ENCODE peak calls at places on chromosomes 13 and 19, in five cellular contexts. M is iPS-NIHi11; I is stimulated activated CD8-positive, alpha-beta memory T cell treated with anti-CD3 and anti-CD28 coated beads, Interleukin-12 subunit alpha, Interleukin-12 subunit beta, amount 100 ng/mL, for 4 hours; R is neural crest cell; X is activated CD4-positive, CD25-positive, alpha-beta regulatory T cell treated with anti-CD3 and anti-CD28 coated beads, Interleukin-2, amount 50 U/mL, for 16 hours. O is an unnamed sample.

GRCh38 chr19:16371540-16371986 is 46.9 kb downstream of the KLF2 start:
- DNase-seq in M (no peak), I (peak), R (no peak), X (peak), O (peak)

GRCh38 chr19:12788025-12788681 is 3.1 kb upstream of the JUNB start:
- DNase-seq in M (no peak), I (no peak), R (no peak), X (no peak), O (no peak)

GRCh38 chr19:43675269-43675879 is 5.4 kb upstream of the PLAUR start:
- DNase-seq in M (no peak), I (no peak), R (no peak), X (no peak), O (no peak)

GRCh38 chr19:46482645-46483044 is 11.3 kb upstream of the PNMA8A start:
- DNase-seq in M (no peak), I (no peak), R (no peak), X (no peak), O (no peak)

GRCh38 chr19:36082916-36083315 is 28.0 kb upstream of the OVOL3 start:
- DNase-seq in M (no peak), I (no peak), R (no peak), X (no peak), O (no peak)

GRCh38 chr13:26075498-26075897 is 23.7 kb upstream of the SHISA2 start:
- DNase-seq in M (no peak), I (no peak), R (no peak), X (no peak), O (no peak)

GRCh38 chr19:12838893-12839656 is 760 bp downstream of the MAST1 start:
- DNase-seq in M (no peak), I (no peak), R (no peak), X (no peak), O (no peak)

GRCh38 chr19:10518444-10519361 is 1.5 kb upstream of the S1PR5 start:
- DNase-seq in M (peak), I (no peak), R (no peak), X (no peak), O (peak)

GRCh38 chr13:29908411-29908810 is 58.0 kb upstream of the UBL3 start:
- DNase-seq in M (no peak), I (no peak), R (no peak), X (no peak), O (no peak)